ENCODE peak calls at places on chromosomes 7 and 10, in eight cellular contexts. J is PC-3; B is sigmoid colon; G is GF-D8; F is fibroblast of lung; R is M059J; N is naive thymus-derived CD8-positive, alpha-beta T cell; C is A172. A is an unnamed sample.

GRCh38 chr7:17020250-17020649 is 138.5 kb upstream of the AGR3 start:
- DNase-seq in J (no peak), B (no peak), G (no peak), F (no peak), R (no peak), N (no peak), C (no peak), A (no peak)

GRCh38 chr10:121698336-121698735 is 100.1 kb upstream of the FGFR2 start:
- DNase-seq in J (no peak), B (no peak), G (no peak), F (no peak), R (peak), N (no peak), C (no peak), A (no peak)

GRCh38 chr7:3585826-3586225 is 284.8 kb downstream of the SDK1 start:
- DNase-seq in J (no peak), B (no peak), G (no peak), F (no peak), R (no peak), N (no peak), C (no peak), A (no peak)

GRCh38 chr10:78470267-78471103 is 436.8 kb downstream of the RPS24 start:
- DNase-seq in J (peak), B (no peak), G (no peak), F (no peak), R (peak), N (no peak), C (peak), A (no peak)

GRCh38 chr10:90969947-90970673 is 49.2 kb upstream of the ANKRD1 start:
- DNase-seq in J (peak), B (no peak), G (no peak), F (peak), R (peak), N (no peak), C (peak), A (no peak)

GRCh38 chr10:131081386-131081785 is 230.1 kb downstream of the TCERG1L start:
- DNase-seq in J (no peak), B (peak), G (no peak), F (no peak), R (no peak), N (peak), C (no peak), A (no peak)

GRCh38 chr10:117214401-117214800 is 17.1 kb downstream of the KCNK18 start:
- DNase-seq in J (peak), B (no peak), G (no peak), F (no peak), R (peak), N (no peak), C (peak), A (no peak)

GRCh38 chr10:97311106-97311615 is 7.9 kb upstream of the FRAT1 start:
- DNase-seq in J (no peak), B (no peak), G (no peak), F (no peak), R (no peak), N (no peak), C (no peak), A (no peak)

GRCh38 chr10:124338276-124338915 is 80.3 kb downstream of the OAT start:
- DNase-seq in J (no peak), B (no peak), G (no peak), F (no peak), R (no peak), N (no peak), C (no peak), A (no peak)

GRCh38 chr10:101337836-101338235 is 16.1 kb upstream of the BTRC start:
- DNase-seq in J (no peak), B (no peak), G (no peak), F (no peak), R (no peak), N (no peak), C (no peak), A (no peak)

GRCh38 chr7:9937944-9938631 is 1035.6 kb upstream of the PHF14 start:
- DNase-seq in J (peak), B (no peak), G (no peak), F (peak), R (peak), N (no peak), C (peak), A (no peak)

GRCh38 chr10:30190831-30191552 is 131.6 kb upstream of the JCAD start:
- DNase-seq in J (no peak), B (no peak), G (no peak), F (no peak), R (no peak), N (no peak), C (no peak), A (no peak)

GRCh38 chr10:63128443-63128842 is 4.7 kb upstream of the NRBF2 start:
- DNase-seq in J (no peak), B (no peak), G (no peak), F (peak), R (no peak), N (no peak), C (no peak), A (no peak)

GRCh38 chr10:15121707-15122106 is 24.6 kb downstream of the RPP38 start:
- DNase-seq in J (peak), B (no peak), G (no peak), F (peak), R (no peak), N (no peak), C (peak), A (no peak)

GRCh38 chr7:24477807-24478655 is 95.2 kb upstream of the PALS2 start:
- DNase-seq in J (peak), B (no peak), G (no peak), F (peak), R (peak), N (no peak), C (peak), A (no peak)

GRCh38 chr7:149284343-149284742 is 22.3 kb downstream of the ZNF783 start:
- DNase-seq in J (no peak), B (no peak), G (no peak), F (no peak), R (no peak), N (peak), C (no peak), A (no peak)

GRCh38 chr10:13105184-13105583 is 5.2 kb downstream of the OPTN start:
- DNase-seq in J (no peak), B (no peak), G (no peak), F (peak), R (no peak), N (no peak), C (no peak), A (no peak)

GRCh38 chr7:108839091-108839490 is 269.4 kb downstream of the DNAJB9 start:
- DNase-seq in J (no peak), B (no peak), G (no peak), F (peak), R (no peak), N (no peak), C (no peak), A (no peak)

GRCh38 chr10:11875499-11876281 is 52.5 kb downstream of the PROSER2 start:
- DNase-seq in J (peak), B (peak), G (no peak), F (peak), R (peak), N (no peak), C (peak), A (no peak)

GRCh38 chr10:32050145-32050544 is 6.1 kb downstream of the KIF5B start:
- DNase-seq in J (no peak), B (no peak), G (no peak), F (no peak), R (no peak), N (no peak), C (no peak), A (no peak)

GRCh38 chr7:128838109-128838779 is 8.0 kb downstream of the FLNC start:
- DNase-seq in J (no peak), B (no peak), G (no peak), F (no peak), R (no peak), N (no peak), C (no peak), A (no peak)

GRCh38 chr7:4143006-4143405 is 539.1 kb upstream of the FOXK1 start:
- DNase-seq in J (no peak), B (peak), G (no peak), F (no peak), R (no peak), N (no peak), C (no peak), A (no peak)

GRCh38 chr10:6399241-6399701 is 180.8 kb downstream of the PRKCQ start:
- DNase-seq in J (no peak), B (no peak), G (peak), F (peak), R (peak), N (no peak), C (peak), A (peak)

GRCh38 chr10:64636461-64636860 is 1115.3 kb downstream of the REEP3 start:
- DNase-seq in J (no peak), B (no peak), G (no peak), F (no peak), R (no peak), N (no peak), C (no peak), A (no peak)

GRCh38 chr7:37218956-37219355 is 229.7 kb downstream of the ELMO1 start:
- DNase-seq in J (no peak), B (no peak), G (no peak), F (no peak), R (no peak), N (no peak), C (no peak), A (no peak)

GRCh38 chr10:44878704-44879530 is 32.2 kb upstream of the TMEM72 start:
- DNase-seq in J (peak), B (peak), G (no peak), F (peak), R (peak), N (peak), C (no peak), A (peak)

GRCh38 chr7:146982482-146982881 is 865.9 kb downstream of the CNTNAP2 start:
- DNase-seq in J (no peak), B (no peak), G (no peak), F (no peak), R (no peak), N (no peak), C (no peak), A (no peak)

GRCh38 chr7:73999664-74000420 is 28.1 kb upstream of the ELN start:
- DNase-seq in J (no peak), B (no peak), G (no peak), F (peak), R (peak), N (no peak), C (peak), A (no peak)

GRCh38 chr7:115004121-115004520 is 82.2 kb downstream of the MDFIC start:
- DNase-seq in J (peak), B (no peak), G (no peak), F (no peak), R (peak), N (no peak), C (no peak), A (no peak)

GRCh38 chr7:12066561-12066960 is 144.5 kb upstream of the TMEM106B start:
- DNase-seq in J (peak), B (no peak), G (no peak), F (no peak), R (peak), N (no peak), C (peak), A (no peak)

GRCh38 chr7:139842414-139843210 is 13.5 kb downstream of the TBXAS1 start:
- DNase-seq in J (no peak), B (no peak), G (no peak), F (peak), R (peak), N (no peak), C (no peak), A (no peak)

A was measured in AML-193.